ENCODE peak calls at places on chromosome 22, in five cellular contexts. Y is fibroblast of the aortic adventitia, N is EL, V is hippocampal formation, G is KBM-7. S is an unnamed sample.

GRCh38 chr22:50525991-50526848 is 822 bp upstream of the SCO2 start:
- DNase-seq in N (peak; percentile 82), G (peak; percentile 87), V (peak; percentile 59), Y (peak; percentile 64), S (no peak)

GRCh38 chr22:26757496-26757895 is 100.1 kb downstream of the MIAT start:
- DNase-seq in V (no peak), Y (no peak), N (no peak), G (no peak), S (no peak)

GRCh38 chr22:24011735-24012068 is 598 bp downstream of the CABIN1 start:
- DNase-seq in G (no peak), N (no peak), V (no peak), Y (no peak), S (no peak)

GRCh38 chr22:41595703-41596102 is 6.1 kb upstream of the PMM1 start:
- DNase-seq in Y (no peak), N (no peak), G (no peak), V (no peak), S (no peak)

GRCh38 chr22:49212466-49212865 is 615.2 kb downstream of the BRD1 start:
- DNase-seq in Y (no peak), G (no peak), N (no peak), V (no peak), S (no peak)

GRCh38 chr22:46547883-46548244 is 10.4 kb upstream of the CELSR1 start:
- DNase-seq in V (no peak), G (no peak), N (peak; percentile 93), Y (peak; percentile 92), S (no peak)

GRCh38 chr22:22989856-22990255 is 80.5 kb upstream of the GNAZ start:
- DNase-seq in N (no peak), Y (no peak), V (no peak), G (no peak), S (no peak)

GRCh38 chr22:25774575-25775026 is 32.6 kb downstream of the MYO18B start:
- DNase-seq in Y (no peak), N (no peak), V (no peak), G (no peak), S (no peak)

GRCh38 chr22:19622061-19622441 is 92.3 kb upstream of the SEPTIN5 start:
- DNase-seq in Y (no peak), N (no peak), V (no peak), G (no peak), S (no peak)

GRCh38 chr22:32208681-32209080 is 3.8 kb upstream of the RFPL2 start:
- DNase-seq in V (no peak), N (no peak), Y (no peak), G (no peak), S (no peak)

GRCh38 chr22:21651521-21652009 is 9.5 kb downstream of the SDF2L1 start:
- DNase-seq in G (no peak), Y (no peak), V (no peak), N (peak; percentile 26), S (no peak)